ENCODE peak calls at places on chromosome 13, in four cellular contexts. J is stomach, W is HepG2, O is A549. M is an unnamed sample.

GRCh38 chr13:42971670-42972355 is 20.2 kb downstream of the EPSTI1 start:
- DNase-seq in J (no peak), W (no peak), O (no peak), M (no peak)

GRCh38 chr13:98370806-98371553 is 193.9 kb upstream of the RNF113B start:
- DNase-seq in J (peak; percentile 69), W (no peak), O (no peak), M (peak; percentile 88)

GRCh38 chr13:82136880-82137279 is 1745.4 kb downstream of the SLITRK1 start:
- DNase-seq in J (no peak), W (no peak), O (no peak), M (no peak)

GRCh38 chr13:44052843-44053607 is 173.3 kb downstream of the LACC1 start:
- DNase-seq in J (no peak), W (no peak), O (no peak), M (peak; percentile 62)

GRCh38 chr13:71770710-71771109 is 96.3 kb downstream of the DACH1 start:
- DNase-seq in J (no peak), W (no peak), O (no peak), M (no peak)

GRCh38 chr13:111411186-111411858 is 90.9 kb downstream of the TEX29 start:
- DNase-seq in J (no peak), W (no peak), O (no peak), M (peak; percentile 12)

GRCh38 chr13:29684441-29684840 is 89.0 kb upstream of the SLC7A1 start:
- DNase-seq in J (no peak), W (no peak), O (no peak), M (no peak)

GRCh38 chr13:20049558-20050473 is 91.3 kb downstream of the ZMYM2 start:
- DNase-seq in J (no peak), W (peak; percentile 9), O (no peak), M (no peak)

GRCh38 chr13:102726430-102726829 is 31.6 kb upstream of the METTL21C start:
- DNase-seq in J (no peak), W (peak; percentile 35), O (no peak), M (no peak)

GRCh38 chr13:43963726-43964125 is 84.0 kb downstream of the LACC1 start:
- DNase-seq in J (no peak), W (no peak), O (no peak), M (no peak)

GRCh38 chr13:89027694-89028306 is 1356.6 kb downstream of the SLITRK5 start:
- DNase-seq in J (no peak), W (no peak), O (no peak), M (no peak)

GRCh38 chr13:63206431-63206830 is 1790.8 kb upstream of the PCDH20 start:
- DNase-seq in J (no peak), W (no peak), O (no peak), M (no peak)

GRCh38 chr13:93727301-93728141 is 500.9 kb downstream of the GPC6 start:
- DNase-seq in J (no peak), W (peak; percentile 46), O (no peak), M (no peak)

GRCh38 chr13:77300176-77301141 is 26.4 kb downstream of the MYCBP2 start:
- DNase-seq in J (no peak), W (no peak), O (peak; percentile 6), M (no peak)
- H3K4me3 ChIP-seq in J (no peak overlapping the region), W (no peak overlapping the region), O (no peak overlapping the region), M (no peak overlapping the region)

DNA sequence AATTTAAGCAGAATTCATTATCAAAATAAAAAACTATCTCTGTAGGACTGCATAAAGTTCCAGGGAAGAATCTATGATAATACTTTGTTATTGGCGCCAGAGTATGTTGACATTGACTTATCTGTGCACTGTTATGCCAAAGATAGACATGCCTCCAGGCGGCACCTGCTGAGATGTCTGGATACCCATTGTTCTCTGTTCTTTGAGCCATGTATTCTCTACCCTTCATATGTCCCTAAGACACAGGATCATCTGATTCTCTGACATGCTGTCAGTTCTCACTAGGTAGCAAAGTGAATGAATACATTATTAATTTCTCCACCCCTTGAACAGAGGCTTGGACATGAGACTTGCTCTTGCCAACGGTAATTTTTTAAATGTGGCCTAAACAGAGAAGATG is 517.8 kb upstream of the SLITRK5 start:
- DNase-seq in J (no peak), W (no peak), O (no peak), M (no peak)
- TF ChIP-seq EP300 in J (no peak), W (no peak), O (no peak), M (no peak)

GRCh38 chr13:114059946-114060860 is 72.2 kb downstream of the RASA3 start:
- DNase-seq in J (no peak), W (no peak), O (no peak), M (no peak)

GRCh38 chr13:114062341-114062740 is 70.1 kb downstream of the RASA3 start:
- DNase-seq in J (no peak), W (no peak), O (no peak), M (no peak)

GRCh38 chr13:114061746-114062145 is 70.7 kb downstream of the RASA3 start:
- DNase-seq in J (no peak), W (no peak), O (no peak), M (no peak)

GRCh38 chr13:114059428-114059827 is 73.0 kb downstream of the RASA3 start:
- DNase-seq in J (no peak), W (no peak), O (no peak), M (no peak)

DNA sequence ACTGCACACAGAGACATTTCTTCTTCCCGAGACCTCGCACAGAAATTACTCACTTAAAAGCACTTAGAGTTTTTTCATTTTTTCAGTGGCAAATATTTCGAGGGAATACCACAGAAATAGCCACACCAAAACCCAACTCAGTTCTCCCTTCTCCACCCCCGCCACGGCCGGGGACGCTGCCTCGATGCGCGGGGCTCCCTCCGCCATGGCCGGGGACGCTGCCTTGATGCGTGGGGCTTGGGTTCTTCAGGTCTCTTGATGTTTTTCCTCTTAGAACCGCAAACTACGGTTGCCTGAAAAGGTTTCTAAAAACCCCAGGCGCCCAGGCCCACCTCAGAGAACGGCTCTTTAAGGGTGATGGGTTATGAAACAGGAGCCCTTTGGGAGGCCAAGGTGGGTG is 71.4 kb downstream of the RASA3 start:
- DNase-seq in J (no peak), W (no peak), O (no peak), M (no peak)
- H3K4me1 ChIP-seq in J (peaks cover 91% of the 10 kb centered on the region), W (peaks cover 18% of the 10 kb centered on the region), O (peaks cover 31% of the 10 kb centered on the region), M (no peaks in the 10 kb centered on the region)

DNA sequence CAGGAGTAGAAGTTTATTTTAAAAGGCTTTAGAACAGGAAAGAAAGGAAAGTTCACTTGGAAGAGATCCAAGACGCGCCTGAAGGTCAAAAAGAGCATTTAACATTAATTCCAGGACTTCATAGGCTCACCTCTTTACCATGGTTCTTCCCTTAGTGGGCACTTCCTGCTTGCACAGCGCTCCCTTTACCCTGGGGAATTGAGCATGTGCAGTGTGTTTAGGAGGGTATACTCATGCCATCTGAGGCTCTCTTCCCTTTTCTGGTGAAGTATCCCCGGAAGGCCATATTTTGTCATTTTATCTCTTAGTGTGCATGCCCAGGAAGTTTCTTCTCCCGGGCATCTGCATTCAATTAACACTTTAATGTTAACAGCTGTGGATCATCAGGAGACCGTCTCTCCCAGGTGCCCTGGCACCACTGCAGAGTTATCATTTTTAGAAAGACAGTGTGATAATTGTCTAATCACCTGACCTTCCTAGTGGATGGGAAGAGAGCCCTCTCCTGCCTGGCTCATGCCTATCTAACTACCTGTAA is 66.1 kb upstream of the ABCC4 start:
- DNase-seq in J (no peak), W (no peak), O (no peak), M (peak; percentile 11)
- H3K4me3 ChIP-seq in J (no peak overlapping the region), W (no peak overlapping the region), O (no peak overlapping the region), M (no peak overlapping the region)

GRCh38 chr13:41017744-41018582 is 1.2 kb downstream of the ELF1 start:
- DNase-seq in J (no peak), W (peak; percentile 58), O (no peak), M (no peak)

GRCh38 chr13:41018583-41018909 is 570 bp downstream of the ELF1 start:
- DNase-seq in J (no peak), W (no peak), O (no peak), M (no peak)

GRCh38 chr13:41019578-41020347 is 647 bp upstream of the ELF1 start:
- DNase-seq in J (no peak), W (peak; percentile 80), O (no peak), M (no peak)

GRCh38 chr13:41017153-41017552 is 2.0 kb downstream of the ELF1 start:
- DNase-seq in J (peak; percentile 41), W (no peak), O (no peak), M (no peak)

DNA sequence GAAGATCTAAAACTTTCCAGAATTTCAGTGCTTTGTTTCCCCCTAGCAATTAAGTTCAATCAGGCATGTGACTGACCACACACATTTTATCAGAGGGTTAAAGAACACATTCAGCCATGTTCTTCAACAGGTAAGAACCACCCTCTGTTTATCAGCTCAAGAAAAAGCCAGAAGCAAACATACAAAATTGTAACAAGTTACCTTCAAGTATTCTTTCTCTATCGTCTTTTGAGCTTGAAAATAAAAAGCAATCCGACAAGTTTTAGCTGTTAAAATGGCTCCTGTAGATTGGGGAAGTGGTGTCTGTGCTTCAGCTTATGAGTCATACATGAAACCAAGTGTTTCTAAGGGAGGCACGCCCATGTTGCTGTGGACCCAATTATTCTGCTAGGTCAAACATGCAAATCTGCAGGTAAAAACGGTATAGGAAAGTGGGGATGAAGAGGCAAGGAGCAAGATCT is at the start of gene ELF1:
- DNase-seq in J (peak; percentile 59), W (peak; percentile 65), O (peak; percentile 50), M (no peak)
- TF ChIP-seq EP300 in J (no peak), W (no peak), O (no peak), M (no peak)

GRCh38 chr13:40986328-40986856 is 32.7 kb downstream of the ELF1 start:
- DNase-seq in J (no peak), W (peak; percentile 73), O (no peak), M (no peak)
- H3K4me1 ChIP-seq in J (peaks cover 82% of the 10 kb centered on the region), W (peaks cover 53% of the 10 kb centered on the region), O (peaks cover 32% of the 10 kb centered on the region), M (peaks cover 30% of the 10 kb centered on the region)

DNA sequence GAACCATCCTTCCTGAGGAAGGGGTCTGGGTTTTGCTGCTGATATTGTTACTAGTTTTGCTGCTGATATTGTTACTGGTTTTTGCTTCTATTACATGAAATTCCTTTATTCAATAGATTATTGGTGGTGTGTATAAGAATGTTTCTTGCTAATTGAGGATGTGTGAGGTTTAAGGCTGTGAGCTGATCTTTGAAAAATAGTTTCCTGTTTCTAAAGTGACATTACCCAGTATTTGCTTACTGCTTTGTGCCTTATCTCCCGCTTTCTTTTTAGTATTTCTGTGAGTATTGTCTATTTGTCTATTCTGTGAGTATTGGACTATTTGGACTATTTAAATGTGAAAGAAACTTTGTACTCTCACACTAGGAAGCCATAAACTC is 38.2 kb upstream of the C1QTNF9 start:
- DNase-seq in J (no peak), W (no peak), O (no peak), M (no peak)
- H3K4me3 ChIP-seq in J (peak overlapping the region; percentile 37), W (peak overlapping the region; percentile 61), O (no peak overlapping the region), M (peak overlapping the region; percentile 49)

GRCh38 chr13:32150794-32151193 is 119.2 kb downstream of the FRY start:
- DNase-seq in J (no peak), W (no peak), O (no peak), M (peak; percentile 89)
- TF ChIP-seq EP300 in J (no peak), W (no peak), O (no peak), M (peak; percentile 42)